ENCODE peak calls at places on chromosomes 6 and 20, in six cellular contexts. One of them, this sample, is unnamed.

GRCh38 chr20:59670786-59671492 is 66.6 kb downstream of the PHACTR3 start:
- DNase-seq in stomach: no peak
- DNase-seq in GM23338: no peak
- DNase-seq in transverse colon: no peak
- DNase-seq in HCT116: no peak
- DNase-seq in breast epithelium: no peak
- DNase-seq in this sample: peak

GRCh38 chr20:23268792-23269354 is 81.7 kb upstream of the NXT1 start:
- DNase-seq in stomach: no peak
- DNase-seq in GM23338: no peak
- DNase-seq in transverse colon: no peak
- DNase-seq in HCT116: no peak
- DNase-seq in breast epithelium: no peak
- DNase-seq in this sample: no peak

GRCh38 chr6:170505306-170505705 is 47.8 kb downstream of the PSMB1 start:
- DNase-seq in stomach: no peak
- DNase-seq in GM23338: no peak
- DNase-seq in transverse colon: peak
- DNase-seq in HCT116: no peak
- DNase-seq in breast epithelium: no peak
- DNase-seq in this sample: no peak

GRCh38 chr20:62222266-62222850 is 2.3 kb upstream of the HRH3 start:
- DNase-seq in stomach: no peak
- DNase-seq in GM23338: no peak
- DNase-seq in transverse colon: no peak
- DNase-seq in HCT116: no peak
- DNase-seq in breast epithelium: no peak
- DNase-seq in this sample: no peak

GRCh38 chr20:33515569-33516216 is 25.8 kb downstream of the CBFA2T2 start:
- DNase-seq in stomach: no peak
- DNase-seq in GM23338: peak
- DNase-seq in transverse colon: no peak
- DNase-seq in HCT116: no peak
- DNase-seq in breast epithelium: no peak
- DNase-seq in this sample: no peak

GRCh38 chr6:29619578-29619977 is 13.4 kb downstream of the GABBR1 start:
- DNase-seq in stomach: no peak
- DNase-seq in GM23338: no peak
- DNase-seq in transverse colon: no peak
- DNase-seq in HCT116: no peak
- DNase-seq in breast epithelium: no peak
- DNase-seq in this sample: no peak

GRCh38 chr20:15702161-15702560 is 871.1 kb downstream of the KIF16B start:
- DNase-seq in stomach: no peak
- DNase-seq in GM23338: no peak
- DNase-seq in transverse colon: no peak
- DNase-seq in HCT116: no peak
- DNase-seq in breast epithelium: no peak
- DNase-seq in this sample: no peak

GRCh38 chr6:56902551-56903464 is 52.1 kb upstream of the BEND6 start:
- DNase-seq in stomach: no peak
- DNase-seq in GM23338: peak
- DNase-seq in transverse colon: no peak
- DNase-seq in HCT116: no peak
- DNase-seq in breast epithelium: no peak
- DNase-seq in this sample: no peak

GRCh38 chr6:87661016-87661415 is 41.0 kb downstream of the AKIRIN2 start:
- DNase-seq in stomach: no peak
- DNase-seq in GM23338: no peak
- DNase-seq in transverse colon: no peak
- DNase-seq in HCT116: no peak
- DNase-seq in breast epithelium: no peak
- DNase-seq in this sample: no peak

GRCh38 chr6:32803416-32803815 is 13.4 kb downstream of the HLA-DOB start:
- DNase-seq in stomach: no peak
- DNase-seq in GM23338: no peak
- DNase-seq in transverse colon: no peak
- DNase-seq in HCT116: no peak
- DNase-seq in breast epithelium: no peak
- DNase-seq in this sample: no peak

GRCh38 chr6:157017861-157018260 is 240.7 kb downstream of the ARID1B start:
- DNase-seq in stomach: no peak
- DNase-seq in GM23338: no peak
- DNase-seq in transverse colon: no peak
- DNase-seq in HCT116: no peak
- DNase-seq in breast epithelium: no peak
- DNase-seq in this sample: no peak

GRCh38 chr6:110514818-110515217 is 38.4 kb upstream of the SLC22A16 start:
- DNase-seq in stomach: no peak
- DNase-seq in GM23338: no peak
- DNase-seq in transverse colon: no peak
- DNase-seq in HCT116: no peak
- DNase-seq in breast epithelium: no peak
- DNase-seq in this sample: no peak

GRCh38 chr6:126030045-126030444 is 43.7 kb downstream of the TRMT11 start:
- DNase-seq in stomach: no peak
- DNase-seq in GM23338: no peak
- DNase-seq in transverse colon: no peak
- DNase-seq in HCT116: no peak
- DNase-seq in breast epithelium: no peak
- DNase-seq in this sample: no peak

GRCh38 chr20:2805682-2806350 is 5.4 kb upstream of the CPXM1 start:
- DNase-seq in stomach: no peak
- DNase-seq in GM23338: peak
- DNase-seq in transverse colon: no peak
- DNase-seq in HCT116: no peak
- DNase-seq in breast epithelium: no peak
- DNase-seq in this sample: no peak

GRCh38 chr6:32046450-32047083 is 8.4 kb downstream of the CYP21A2 start:
- DNase-seq in stomach: no peak
- DNase-seq in GM23338: peak
- DNase-seq in transverse colon: no peak
- DNase-seq in HCT116: no peak
- DNase-seq in breast epithelium: no peak
- DNase-seq in this sample: no peak

DNA sequence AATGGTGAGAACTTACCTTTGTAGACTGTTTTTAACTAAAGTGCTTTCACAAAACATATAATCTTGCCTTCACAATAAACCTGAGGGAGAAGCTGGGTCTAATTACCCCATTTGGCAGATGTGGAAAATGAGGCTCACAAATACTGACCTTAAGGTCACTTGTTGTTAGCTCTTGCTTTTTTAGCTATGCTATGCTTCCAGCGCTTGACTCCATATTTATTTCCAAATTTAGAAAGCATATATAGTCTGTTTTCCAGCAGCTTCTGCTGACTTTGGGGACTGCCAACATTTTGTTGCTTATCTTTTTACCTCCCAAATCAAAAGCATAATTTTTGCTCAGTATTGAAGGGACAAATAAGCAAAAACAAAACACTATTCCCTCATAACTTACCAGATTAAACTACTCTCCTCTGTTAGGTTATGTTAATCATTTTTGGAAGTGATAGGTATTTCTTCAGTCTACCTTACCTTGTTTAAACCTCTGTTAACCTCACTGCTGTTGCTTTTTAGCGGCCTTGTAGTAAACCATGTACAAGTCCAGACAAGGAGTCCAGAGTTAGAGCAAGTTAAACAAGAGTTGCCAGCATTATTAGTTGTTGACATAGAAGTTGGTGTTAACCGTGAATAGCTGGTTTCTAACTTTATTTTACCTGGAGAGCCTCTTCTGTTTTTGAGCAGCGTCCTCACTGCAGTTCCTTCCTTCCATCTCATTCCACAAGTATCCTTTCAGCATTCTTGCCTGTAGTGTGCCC is 4.9 kb upstream of the BTBD3 start:
- DNase-seq in stomach: no peak
- DNase-seq in GM23338: no peak
- DNase-seq in transverse colon: no peak
- DNase-seq in HCT116: no peak
- DNase-seq in breast epithelium: no peak
- DNase-seq in this sample: no peak
- TF ChIP-seq POLR2AphosphoS5 in stomach: no peak
- TF ChIP-seq POLR2AphosphoS5 in GM23338: no peak
- TF ChIP-seq POLR2AphosphoS5 in transverse colon: no peak
- TF ChIP-seq POLR2AphosphoS5 in HCT116: no peak
- TF ChIP-seq POLR2AphosphoS5 in breast epithelium: no peak
- TF ChIP-seq POLR2AphosphoS5 in this sample: no peak

GRCh38 chr6:140440223-140440810 is 1065.9 kb upstream of the CITED2 start:
- DNase-seq in stomach: no peak
- DNase-seq in GM23338: no peak
- DNase-seq in transverse colon: no peak
- DNase-seq in HCT116: no peak
- DNase-seq in breast epithelium: no peak
- DNase-seq in this sample: no peak
- H3K27ac ChIP-seq in stomach: no peak
- H3K27ac ChIP-seq in GM23338: no peak
- H3K27ac ChIP-seq in transverse colon: no peak
- H3K27ac ChIP-seq in HCT116: no peak
- H3K27ac ChIP-seq in breast epithelium: no peak
- H3K27ac ChIP-seq in this sample: no peak

GRCh38 chr6:15527838-15528617 is 134.8 kb downstream of the DTNBP1 start:
- DNase-seq in stomach: no peak
- DNase-seq in GM23338: no peak
- DNase-seq in transverse colon: no peak
- DNase-seq in HCT116: no peak
- DNase-seq in breast epithelium: no peak
- DNase-seq in this sample: no peak
- TF ChIP-seq POLR2AphosphoS5 in stomach: no peak
- TF ChIP-seq POLR2AphosphoS5 in GM23338: no peak
- TF ChIP-seq POLR2AphosphoS5 in transverse colon: no peak
- TF ChIP-seq POLR2AphosphoS5 in HCT116: no peak
- TF ChIP-seq POLR2AphosphoS5 in breast epithelium: no peak
- TF ChIP-seq POLR2AphosphoS5 in this sample: no peak

DNA sequence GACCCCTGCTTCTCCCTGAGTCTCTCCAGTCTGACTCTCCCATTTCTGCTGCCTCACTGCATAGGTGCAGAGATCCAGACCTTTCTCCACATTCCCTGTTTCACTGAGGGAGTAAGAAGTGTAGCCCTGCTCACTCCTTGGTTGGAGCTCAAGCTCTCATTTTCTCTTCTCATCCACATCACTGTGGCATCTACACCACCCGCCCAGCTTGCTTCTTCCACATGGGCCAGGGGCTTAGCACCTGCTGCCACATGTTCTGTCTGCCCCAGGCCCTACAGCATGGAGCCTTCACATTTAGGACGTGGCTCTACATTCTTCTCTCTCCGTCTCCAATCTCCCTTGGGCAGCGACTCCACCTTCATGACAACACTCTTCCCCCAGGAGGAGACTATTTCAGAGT is 8.5 kb upstream of the GSTA5 start:
- DNase-seq in stomach: no peak
- DNase-seq in GM23338: no peak
- DNase-seq in transverse colon: no peak
- DNase-seq in HCT116: no peak
- DNase-seq in breast epithelium: no peak
- DNase-seq in this sample: peak
- H3K27ac ChIP-seq in stomach: no peak
- H3K27ac ChIP-seq in GM23338: no peak
- H3K27ac ChIP-seq in transverse colon: no peak
- H3K27ac ChIP-seq in HCT116: no peak
- H3K27ac ChIP-seq in breast epithelium: no peak
- H3K27ac ChIP-seq in this sample: no peak

DNA sequence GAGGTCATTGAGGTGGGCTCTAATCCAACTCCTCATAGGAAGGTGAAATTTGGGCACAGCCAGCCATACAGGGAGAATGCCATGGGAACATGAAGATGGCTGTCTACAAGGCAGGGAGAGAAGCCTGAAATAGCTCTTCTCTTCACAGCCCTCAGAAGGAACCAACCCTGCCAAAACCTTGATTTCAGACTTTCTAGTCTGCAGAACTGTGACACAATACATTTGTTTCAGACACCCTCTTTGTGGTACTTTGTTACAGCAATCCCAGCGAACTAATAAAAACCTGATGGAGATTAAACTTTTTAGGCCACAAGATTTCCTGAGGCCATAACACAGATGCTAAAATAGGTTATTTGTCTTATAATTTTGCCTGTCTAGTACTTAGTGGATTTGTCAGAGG is 43.0 kb upstream of the HECA start:
- DNase-seq in stomach: no peak
- DNase-seq in GM23338: no peak
- DNase-seq in transverse colon: no peak
- DNase-seq in HCT116: no peak
- DNase-seq in breast epithelium: no peak
- DNase-seq in this sample: no peak
- TF ChIP-seq POLR2AphosphoS5 in stomach: no peak
- TF ChIP-seq POLR2AphosphoS5 in GM23338: no peak
- TF ChIP-seq POLR2AphosphoS5 in transverse colon: no peak
- TF ChIP-seq POLR2AphosphoS5 in HCT116: no peak
- TF ChIP-seq POLR2AphosphoS5 in breast epithelium: no peak
- TF ChIP-seq POLR2AphosphoS5 in this sample: no peak

GRCh38 chr20:63706027-63706695 is 1.6 kb downstream of the ARFRP1 start:
- DNase-seq in stomach: no peak
- DNase-seq in GM23338: no peak
- DNase-seq in transverse colon: peak
- DNase-seq in HCT116: no peak
- DNase-seq in breast epithelium: no peak
- DNase-seq in this sample: no peak
- H3K27ac ChIP-seq in stomach: no peak
- H3K27ac ChIP-seq in GM23338: no peak
- H3K27ac ChIP-seq in transverse colon: peak
- H3K27ac ChIP-seq in HCT116: peak
- H3K27ac ChIP-seq in breast epithelium: peak
- H3K27ac ChIP-seq in this sample: peak

GRCh38 chr20:38829296-38829875 is 23.9 kb downstream of the PPP1R16B start:
- DNase-seq in stomach: no peak
- DNase-seq in GM23338: no peak
- DNase-seq in transverse colon: no peak
- DNase-seq in HCT116: no peak
- DNase-seq in breast epithelium: no peak
- DNase-seq in this sample: no peak

GRCh38 chr20:38825901-38826625 is 20.6 kb downstream of the PPP1R16B start:
- DNase-seq in stomach: no peak
- DNase-seq in GM23338: peak
- DNase-seq in transverse colon: no peak
- DNase-seq in HCT116: peak
- DNase-seq in breast epithelium: no peak
- DNase-seq in this sample: no peak

GRCh38 chr20:38828514-38829295 is 23.2 kb downstream of the PPP1R16B start:
- DNase-seq in stomach: no peak
- DNase-seq in GM23338: no peak
- DNase-seq in transverse colon: no peak
- DNase-seq in HCT116: no peak
- DNase-seq in breast epithelium: no peak
- DNase-seq in this sample: no peak

GRCh38 chr20:38827770-38828281 is 22.3 kb downstream of the PPP1R16B start:
- DNase-seq in stomach: no peak
- DNase-seq in GM23338: no peak
- DNase-seq in transverse colon: no peak
- DNase-seq in HCT116: no peak
- DNase-seq in breast epithelium: no peak
- DNase-seq in this sample: no peak

DNA sequence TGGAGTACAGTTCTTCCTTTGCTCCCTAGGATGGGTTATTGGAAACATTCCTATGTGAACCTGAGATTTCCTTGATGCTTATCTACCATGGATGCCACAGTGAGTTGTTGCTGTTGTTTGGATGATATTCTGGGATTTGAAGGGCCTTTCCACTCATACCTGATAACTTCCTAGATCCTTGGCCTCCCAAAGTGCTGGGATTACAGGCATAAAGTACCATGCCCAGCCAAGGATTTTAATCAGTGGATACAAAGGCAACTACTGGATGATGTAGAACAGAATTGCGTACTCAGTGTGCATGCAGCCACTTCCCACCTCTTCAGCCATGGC is 20.0 kb downstream of the PPP1R16B start:
- DNase-seq in stomach: no peak
- DNase-seq in GM23338: no peak
- DNase-seq in transverse colon: no peak
- DNase-seq in HCT116: no peak
- DNase-seq in breast epithelium: no peak
- DNase-seq in this sample: no peak
- TF ChIP-seq POLR2AphosphoS5 in stomach: no peak
- TF ChIP-seq POLR2AphosphoS5 in GM23338: no peak
- TF ChIP-seq POLR2AphosphoS5 in transverse colon: no peak
- TF ChIP-seq POLR2AphosphoS5 in HCT116: no peak
- TF ChIP-seq POLR2AphosphoS5 in breast epithelium: no peak
- TF ChIP-seq POLR2AphosphoS5 in this sample: no peak